ENCODE peak calls at places on chromosomes 16 and 17, in six cellular contexts. One of them, this sample, is unnamed.
A peak's percentile ranks its signal among the peaks of the same experiment; 100 is the strongest.

GRCh38 chr16:54926166-54926838 is 4.4 kb upstream of the IRX5 start:
- DNase-seq in neural progenitor cell: no peak
- DNase-seq in MM.1S: peak; percentile 18
- DNase-seq in SK-N-SH: no peak
- DNase-seq in HCT116: no peak
- DNase-seq in PC-3: no peak
- DNase-seq in this sample: peak; percentile 87

GRCh38 chr17:57662644-57663308 is 82.3 kb downstream of the CCDC182 start:
- DNase-seq in MM.1S: no peak
- DNase-seq in SK-N-SH: peak; percentile 97
- DNase-seq in PC-3: peak; percentile 100
- DNase-seq in neural progenitor cell: peak; percentile 97
- DNase-seq in HCT116: peak; percentile 89
- DNase-seq in this sample: peak; percentile 99

GRCh38 chr17:72121164-72122001 is 563 bp downstream of the SOX9 start:
- DNase-seq in HCT116: no peak
- DNase-seq in MM.1S: no peak
- DNase-seq in SK-N-SH: peak; percentile 85
- DNase-seq in neural progenitor cell: peak; percentile 71
- DNase-seq in PC-3: peak; percentile 48
- DNase-seq in this sample: peak; percentile 85

GRCh38 chr16:80327740-80328139 is 213.1 kb upstream of the DYNLRB2 start:
- DNase-seq in neural progenitor cell: no peak
- DNase-seq in SK-N-SH: no peak
- DNase-seq in HCT116: no peak
- DNase-seq in MM.1S: no peak
- DNase-seq in PC-3: no peak
- DNase-seq in this sample: no peak

GRCh38 chr16:60945225-60945624 is 1091.0 kb downstream of the CDH8 start:
- DNase-seq in MM.1S: peak; percentile 23
- DNase-seq in HCT116: no peak
- DNase-seq in SK-N-SH: no peak
- DNase-seq in PC-3: peak; percentile 1
- DNase-seq in neural progenitor cell: peak; percentile 79
- DNase-seq in this sample: no peak

GRCh38 chr16:26651464-26651863 is 415.3 kb upstream of the C16orf82 start:
- DNase-seq in HCT116: no peak
- DNase-seq in neural progenitor cell: no peak
- DNase-seq in SK-N-SH: no peak
- DNase-seq in MM.1S: no peak
- DNase-seq in PC-3: no peak
- DNase-seq in this sample: no peak

GRCh38 chr16:89495121-89495520 is 4.8 kb upstream of the ANKRD11 start:
- DNase-seq in HCT116: no peak
- DNase-seq in MM.1S: no peak
- DNase-seq in SK-N-SH: no peak
- DNase-seq in PC-3: peak; percentile 10
- DNase-seq in neural progenitor cell: no peak
- DNase-seq in this sample: peak; percentile 80

GRCh38 chr16:8889893-8890548 is 7.9 kb downstream of the LITAFD start:
- DNase-seq in PC-3: no peak
- DNase-seq in neural progenitor cell: no peak
- DNase-seq in MM.1S: no peak
- DNase-seq in SK-N-SH: no peak
- DNase-seq in HCT116: no peak
- DNase-seq in this sample: no peak

GRCh38 chr17:18008496-18009268 is 30.3 kb downstream of the ATPAF2 start:
- DNase-seq in HCT116: no peak
- DNase-seq in PC-3: peak; percentile 84
- DNase-seq in neural progenitor cell: no peak
- DNase-seq in SK-N-SH: peak; percentile 69
- DNase-seq in MM.1S: no peak
- DNase-seq in this sample: peak; percentile 90

GRCh38 chr17:64401941-64402340 is 11.3 kb upstream of the PECAM1 start:
- DNase-seq in neural progenitor cell: no peak
- DNase-seq in HCT116: no peak
- DNase-seq in SK-N-SH: no peak
- DNase-seq in PC-3: no peak
- DNase-seq in MM.1S: no peak
- DNase-seq in this sample: no peak

GRCh38 chr17:78129385-78130079 is 977 bp upstream of the TMC6 start:
- DNase-seq in SK-N-SH: no peak
- DNase-seq in HCT116: no peak
- DNase-seq in MM.1S: peak; percentile 66
- DNase-seq in PC-3: no peak
- DNase-seq in neural progenitor cell: no peak
- DNase-seq in this sample: no peak
- TF ChIP-seq EZH2phosphoT487 in SK-N-SH: no peak
- TF ChIP-seq EZH2phosphoT487 in HCT116: no peak
- TF ChIP-seq EZH2phosphoT487 in MM.1S: no peak
- TF ChIP-seq EZH2phosphoT487 in PC-3: no peak
- TF ChIP-seq EZH2phosphoT487 in neural progenitor cell: no peak
- TF ChIP-seq EZH2phosphoT487 in this sample: no peak

DNA sequence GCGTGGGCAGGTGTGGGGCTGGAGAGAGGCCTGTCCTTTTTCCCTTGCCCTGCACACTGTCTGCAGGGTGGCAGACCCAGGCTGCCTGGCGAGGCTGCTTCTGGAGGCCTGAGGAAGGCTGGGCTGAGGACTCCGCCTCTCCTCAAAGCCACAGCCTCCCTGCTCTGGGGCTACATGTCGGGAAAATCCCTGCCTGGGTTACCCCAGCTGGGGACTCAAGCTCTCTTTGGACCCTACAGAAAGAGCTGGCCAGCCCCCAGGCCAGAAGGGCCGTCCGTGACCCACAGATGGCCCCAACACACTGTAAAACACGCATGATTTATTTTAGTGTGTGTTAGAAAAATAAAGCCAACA is 33.8 kb upstream of the SLC38A10 start:
- DNase-seq in SK-N-SH: peak; percentile 72
- DNase-seq in HCT116: no peak
- DNase-seq in PC-3: peak; percentile 43
- DNase-seq in neural progenitor cell: no peak
- DNase-seq in MM.1S: no peak
- DNase-seq in this sample: peak; percentile 31
- H3K9ac ChIP-seq in SK-N-SH: peak overlapping the region; percentile 53
- H3K9ac ChIP-seq in HCT116: peak overlapping the region; percentile 67
- H3K9ac ChIP-seq in PC-3: peak overlapping the region; percentile 73
- H3K9ac ChIP-seq in neural progenitor cell: no peak overlapping the region
- H3K9ac ChIP-seq in MM.1S: no peak overlapping the region
- H3K9ac ChIP-seq in this sample: peak overlapping the region; percentile 21

DNA sequence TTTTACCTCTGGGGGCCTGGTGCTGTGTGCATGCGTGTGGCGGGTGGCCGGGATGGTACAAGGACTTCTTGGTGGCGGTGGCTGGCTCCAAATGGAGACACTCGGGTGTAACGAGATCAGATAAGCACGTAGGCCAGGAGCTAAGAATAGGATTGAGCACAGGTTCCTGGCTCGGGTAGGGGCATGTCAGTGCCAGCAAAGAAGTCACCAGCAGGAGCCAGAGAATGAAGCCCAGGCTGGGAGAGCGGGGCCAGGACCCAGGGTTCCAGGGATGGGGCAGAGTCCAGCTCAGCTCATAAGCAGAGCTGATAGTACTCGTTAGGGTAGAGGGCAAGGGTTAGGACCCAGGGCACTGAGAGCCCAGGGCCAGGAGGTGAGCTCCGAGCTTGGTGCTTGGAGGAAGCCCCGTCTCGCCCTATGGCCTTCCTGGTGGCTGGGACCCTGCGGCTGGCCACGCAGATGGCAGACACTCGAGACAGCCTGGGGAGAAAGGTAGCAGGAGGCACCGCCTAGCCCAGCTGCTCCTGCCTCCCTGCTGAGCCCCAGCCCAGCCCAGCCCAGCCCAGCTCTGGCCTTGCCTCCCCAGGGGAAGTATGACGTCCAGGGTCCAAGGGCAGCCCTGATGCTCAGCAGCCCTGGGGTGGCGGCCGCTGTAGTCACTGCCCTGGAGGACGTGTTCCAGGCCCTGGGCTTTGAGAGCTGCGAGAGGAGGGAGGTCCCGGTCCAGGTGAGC is 8.9 kb downstream of the ZNF213 start:
- DNase-seq in HCT116: no peak
- DNase-seq in PC-3: no peak
- DNase-seq in MM.1S: no peak
- DNase-seq in SK-N-SH: peak; percentile 12
- DNase-seq in neural progenitor cell: no peak
- DNase-seq in this sample: no peak
- H3K4me3 ChIP-seq in HCT116: no peak overlapping the region
- H3K4me3 ChIP-seq in PC-3: no peak overlapping the region
- H3K4me3 ChIP-seq in MM.1S: no peak overlapping the region
- H3K4me3 ChIP-seq in SK-N-SH: no peak overlapping the region
- H3K4me3 ChIP-seq in neural progenitor cell: no peak overlapping the region
- H3K4me3 ChIP-seq in this sample: no peak overlapping the region

GRCh38 chr17:42514279-42514678 is 21.8 kb upstream of the NAGLU start:
- DNase-seq in MM.1S: no peak
- DNase-seq in HCT116: no peak
- DNase-seq in SK-N-SH: no peak
- DNase-seq in neural progenitor cell: no peak
- DNase-seq in PC-3: no peak
- DNase-seq in this sample: no peak

GRCh38 chr17:42514867-42515266 is 21.2 kb upstream of the NAGLU start:
- DNase-seq in neural progenitor cell: peak; percentile 44
- DNase-seq in HCT116: no peak
- DNase-seq in PC-3: no peak
- DNase-seq in SK-N-SH: no peak
- DNase-seq in MM.1S: no peak
- DNase-seq in this sample: no peak

GRCh38 chr17:42513686-42514085 is 22.4 kb upstream of the NAGLU start:
- DNase-seq in SK-N-SH: no peak
- DNase-seq in HCT116: no peak
- DNase-seq in neural progenitor cell: no peak
- DNase-seq in PC-3: no peak
- DNase-seq in MM.1S: no peak
- DNase-seq in this sample: no peak

GRCh38 chr17:42512246-42512645 is 23.8 kb upstream of the NAGLU start:
- DNase-seq in PC-3: no peak
- DNase-seq in HCT116: no peak
- DNase-seq in MM.1S: no peak
- DNase-seq in neural progenitor cell: no peak
- DNase-seq in SK-N-SH: no peak
- DNase-seq in this sample: no peak

DNA sequence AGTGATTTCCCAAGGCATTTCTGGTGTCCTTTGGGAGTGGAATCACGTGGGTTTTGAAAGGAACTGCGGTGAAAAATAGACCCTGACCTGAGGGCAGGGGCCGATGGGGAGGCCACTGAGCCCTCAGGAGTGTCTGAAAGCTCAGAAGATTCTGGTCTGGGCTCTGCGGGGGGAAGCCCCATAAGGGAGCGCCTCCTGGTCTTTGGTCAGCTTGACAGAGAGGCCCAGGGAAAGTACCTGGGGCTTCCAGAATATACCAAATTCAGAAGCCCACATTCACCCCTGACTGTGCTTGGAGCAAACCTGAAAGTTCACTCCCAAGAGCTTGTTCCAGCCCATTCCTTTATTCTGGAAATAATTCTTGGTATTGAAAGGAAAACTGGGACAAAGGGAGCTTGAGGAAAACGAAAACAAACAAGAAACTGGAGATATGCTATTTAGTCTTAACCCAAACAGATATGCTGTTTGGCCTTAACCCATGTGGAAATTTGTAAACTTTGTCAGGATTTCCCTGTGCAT is 23.2 kb upstream of the NAGLU start:
- DNase-seq in PC-3: no peak
- DNase-seq in HCT116: no peak
- DNase-seq in neural progenitor cell: no peak
- DNase-seq in SK-N-SH: no peak
- DNase-seq in MM.1S: no peak
- DNase-seq in this sample: no peak
- TF ChIP-seq EZH2phosphoT487 in PC-3: no peak
- TF ChIP-seq EZH2phosphoT487 in HCT116: no peak
- TF ChIP-seq EZH2phosphoT487 in neural progenitor cell: no peak
- TF ChIP-seq EZH2phosphoT487 in SK-N-SH: no peak
- TF ChIP-seq EZH2phosphoT487 in MM.1S: no peak
- TF ChIP-seq EZH2phosphoT487 in this sample: no peak

GRCh38 chr16:4159726-4160125 is 43.5 kb upstream of the ADCY9 start:
- DNase-seq in SK-N-SH: no peak
- DNase-seq in HCT116: no peak
- DNase-seq in MM.1S: no peak
- DNase-seq in neural progenitor cell: no peak
- DNase-seq in PC-3: no peak
- DNase-seq in this sample: peak; percentile 53
- H3K9ac ChIP-seq in SK-N-SH: no peak overlapping the region
- H3K9ac ChIP-seq in HCT116: no peak overlapping the region
- H3K9ac ChIP-seq in MM.1S: no peak overlapping the region
- H3K9ac ChIP-seq in neural progenitor cell: no peak overlapping the region
- H3K9ac ChIP-seq in PC-3: no peak overlapping the region
- H3K9ac ChIP-seq in this sample: no peak overlapping the region

DNA sequence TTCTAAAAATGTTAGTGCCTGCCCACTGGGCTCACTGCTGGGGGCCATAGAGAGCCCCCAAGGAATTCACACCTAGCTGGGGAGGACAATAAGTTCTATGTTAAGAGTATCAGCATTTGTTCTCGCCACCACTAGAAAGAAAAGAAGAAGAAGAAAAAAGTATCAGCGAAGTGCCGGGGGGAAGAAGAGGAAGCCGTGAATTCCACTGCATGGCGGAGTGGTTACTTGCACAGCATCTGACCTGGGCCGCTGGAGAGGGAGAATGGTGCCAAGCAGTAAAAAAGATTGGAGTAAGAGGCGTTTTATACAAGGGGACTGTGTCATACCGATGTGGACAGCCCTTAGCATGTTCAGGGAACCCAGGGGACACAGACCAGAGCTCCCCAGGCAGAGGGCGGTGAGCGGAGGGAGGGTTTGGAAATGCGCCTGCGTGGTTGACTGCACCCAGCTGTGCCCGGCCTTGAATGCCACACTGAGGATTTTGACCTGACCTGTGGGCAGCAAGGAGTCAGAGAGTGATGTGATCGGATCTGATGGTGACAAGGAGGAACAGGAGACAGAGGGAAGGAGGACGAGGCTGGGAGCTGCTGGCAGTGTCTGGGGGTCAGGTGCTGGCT is 52.9 kb downstream of the PLXDC1 start:
- DNase-seq in neural progenitor cell: no peak
- DNase-seq in SK-N-SH: no peak
- DNase-seq in MM.1S: no peak
- DNase-seq in HCT116: no peak
- DNase-seq in PC-3: no peak
- DNase-seq in this sample: no peak
- H3K4me3 ChIP-seq in neural progenitor cell: no peak overlapping the region
- H3K4me3 ChIP-seq in SK-N-SH: no peak overlapping the region
- H3K4me3 ChIP-seq in MM.1S: no peak overlapping the region
- H3K4me3 ChIP-seq in HCT116: no peak overlapping the region
- H3K4me3 ChIP-seq in PC-3: no peak overlapping the region
- H3K4me3 ChIP-seq in this sample: no peak overlapping the region

GRCh38 chr16:69150146-69150865 is 17.9 kb downstream of the UTP4 start:
- DNase-seq in SK-N-SH: peak; percentile 67
- DNase-seq in neural progenitor cell: peak; percentile 87
- DNase-seq in PC-3: peak; percentile 74
- DNase-seq in HCT116: peak; percentile 55
- DNase-seq in MM.1S: peak; percentile 58
- DNase-seq in this sample: peak; percentile 79
- TF ChIP-seq EZH2phosphoT487 in SK-N-SH: no peak
- TF ChIP-seq EZH2phosphoT487 in neural progenitor cell: no peak
- TF ChIP-seq EZH2phosphoT487 in PC-3: no peak
- TF ChIP-seq EZH2phosphoT487 in HCT116: no peak
- TF ChIP-seq EZH2phosphoT487 in MM.1S: no peak
- TF ChIP-seq EZH2phosphoT487 in this sample: no peak

This sample was measured in GM23248.